ENCODE peak calls at places on chromosomes 11 and 22, in eight cellular contexts. Z, K, Y, L, N, Q, E and M are unnamed samples.

GRCh38 chr11:70703141-70704052 is 305.1 kb downstream of the CTTN start:
- DNase-seq in Z (no peak), K (no peak), Y (peak; percentile 9), L (no peak), N (no peak), Q (no peak), E (no peak), M (no peak)

GRCh38 chr11:85941380-85941973 is 86.3 kb downstream of the CCDC83 start:
- DNase-seq in Z (no peak), K (peak; percentile 69), Y (peak; percentile 56), L (peak; percentile 58), N (peak; percentile 47), Q (peak; percentile 71), E (no peak), M (peak; percentile 76)

GRCh38 chr11:78039919-78040671 is 17.0 kb upstream of the KCTD14 start:
- DNase-seq in Z (no peak), K (peak; percentile 93), Y (peak; percentile 67), L (no peak), N (peak; percentile 64), Q (peak; percentile 80), E (no peak), M (peak; percentile 76)

GRCh38 chr11:43327987-43328386 is 16.2 kb downstream of the API5 start:
- DNase-seq in Z (no peak), K (peak; percentile 61), Y (peak; percentile 27), L (no peak), N (no peak), Q (peak; percentile 97), E (no peak), M (no peak)

GRCh38 chr11:24738972-24739371 is 242.1 kb downstream of the LUZP2 start:
- DNase-seq in Z (no peak), K (no peak), Y (no peak), L (no peak), N (no peak), Q (no peak), E (no peak), M (peak; percentile 4)

GRCh38 chr22:37661160-37661924 is 2.8 kb downstream of the PDXP start:
- DNase-seq in Z (no peak), K (peak; percentile 62), Y (peak; percentile 90), L (no peak), N (no peak), Q (no peak), E (no peak), M (peak; percentile 47)

GRCh38 chr11:70525006-70525405 is 126.7 kb downstream of the CTTN start:
- DNase-seq in Z (no peak), K (no peak), Y (no peak), L (no peak), N (no peak), Q (no peak), E (no peak), M (no peak)

GRCh38 chr22:37827056-37827455 is 3.9 kb downstream of the GALR3 start:
- DNase-seq in Z (no peak), K (no peak), Y (no peak), L (no peak), N (no peak), Q (no peak), E (no peak), M (no peak)

GRCh38 chr11:11915625-11916024 is 73.9 kb downstream of the USP47 start:
- DNase-seq in Z (no peak), K (no peak), Y (no peak), L (no peak), N (no peak), Q (no peak), E (no peak), M (no peak)

GRCh38 chr11:115505165-115505564 is 950 bp upstream of the CADM1 start:
- DNase-seq in Z (no peak), K (no peak), Y (no peak), L (no peak), N (peak; percentile 7), Q (no peak), E (no peak), M (no peak)

GRCh38 chr22:32753591-32753990 is 47.9 kb upstream of the TIMP3 start:
- DNase-seq in Z (no peak), K (no peak), Y (no peak), L (no peak), N (no peak), Q (no peak), E (no peak), M (no peak)

GRCh38 chr11:15189646-15190365 is 75.1 kb downstream of the INSC start:
- DNase-seq in Z (no peak), K (no peak), Y (no peak), L (no peak), N (no peak), Q (no peak), E (no peak), M (no peak)

GRCh38 chr22:48313156-48313555 is 1514.5 kb downstream of the BRD1 start:
- DNase-seq in Z (no peak), K (no peak), Y (no peak), L (peak; percentile 39), N (no peak), Q (no peak), E (no peak), M (no peak)

GRCh38 chr22:43320943-43321900 is 21.9 kb downstream of the SCUBE1 start:
- DNase-seq in Z (no peak), K (peak; percentile 13), Y (no peak), L (no peak), N (no peak), Q (no peak), E (no peak), M (no peak)

GRCh38 chr11:3866206-3866605 is 10.7 kb downstream of the STIM1 start:
- DNase-seq in Z (no peak), K (peak; percentile 79), Y (peak; percentile 84), L (no peak), N (no peak), Q (no peak), E (no peak), M (peak; percentile 74)

GRCh38 chr22:31275576-31275975 is 16.7 kb downstream of the PIK3IP1 start:
- DNase-seq in Z (no peak), K (no peak), Y (no peak), L (no peak), N (no peak), Q (no peak), E (no peak), M (no peak)

GRCh38 chr22:41833369-41834004 is 582 bp downstream of the SREBF2 start:
- DNase-seq in Z (no peak), K (peak; percentile 55), Y (no peak), L (peak; percentile 63), N (no peak), Q (peak; percentile 43), E (no peak), M (peak; percentile 61)

GRCh38 chr11:131593301-131593700 is 222.9 kb downstream of the NTM start:
- DNase-seq in Z (no peak), K (no peak), Y (no peak), L (no peak), N (no peak), Q (no peak), E (no peak), M (no peak)

GRCh38 chr11:131592734-131593133 is 222.3 kb downstream of the NTM start:
- DNase-seq in Z (no peak), K (no peak), Y (no peak), L (no peak), N (no peak), Q (no peak), E (no peak), M (no peak)

GRCh38 chr11:131597875-131598274 is 227.5 kb downstream of the NTM start:
- DNase-seq in Z (no peak), K (no peak), Y (no peak), L (no peak), N (no peak), Q (no peak), E (no peak), M (no peak)

GRCh38 chr11:131598305-131598704 is 227.9 kb downstream of the NTM start:
- DNase-seq in Z (no peak), K (no peak), Y (no peak), L (no peak), N (no peak), Q (no peak), E (no peak), M (no peak)

DNA sequence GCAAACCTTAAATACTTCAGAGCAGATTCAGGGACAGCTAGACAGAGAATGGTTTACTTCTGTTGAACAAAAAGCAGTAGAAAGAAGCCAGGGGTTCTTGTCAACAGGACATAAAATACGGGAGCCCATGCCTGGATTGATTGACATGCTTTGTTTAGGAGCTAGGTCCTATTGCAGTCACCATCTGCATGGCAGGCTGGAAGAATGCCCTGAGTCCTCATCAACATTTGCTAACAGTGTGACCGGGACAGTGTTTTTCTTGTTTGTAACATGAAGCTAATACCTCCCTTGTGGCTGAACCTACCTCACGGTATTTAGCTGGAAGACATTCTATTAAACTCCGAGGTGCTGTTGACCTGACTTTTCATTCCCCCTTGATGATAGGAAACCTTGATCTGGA is 225.4 kb downstream of the NTM start:
- DNase-seq in Z (no peak), K (no peak), Y (no peak), L (no peak), N (no peak), Q (no peak), E (no peak), M (no peak)
- TF ChIP-seq MAX in Z (no peak), K (no peak), Y (no peak), L (no peak), N (no peak), Q (no peak), E (no peak), M (no peak)

GRCh38 chr11:72080326-72081183 is at the start of the genes LRRC51 and NUMA1:
- DNase-seq in Z (peak; percentile 100), K (peak; percentile 100), Y (peak; percentile 99), L (peak; percentile 98), N (peak; percentile 91), Q (peak; percentile 100), E (peak; percentile 99), M (peak; percentile 100)
- TF ChIP-seq POLR2A in Z (peak; percentile 40), K (peak; percentile 90), Y (peak; percentile 74), L (no peak), N (peak; percentile 54), Q (peak; percentile 17), E (peak; percentile 83), M (peak; percentile 88)

GRCh38 chr11:62057069-62057468 is 66.7 kb upstream of the INCENP start:
- DNase-seq in Z (no peak), K (no peak), Y (no peak), L (no peak), N (no peak), Q (no peak), E (no peak), M (no peak)

GRCh38 chr11:62054484-62055121 is 69.2 kb upstream of the INCENP start:
- DNase-seq in Z (peak; percentile 87), K (peak; percentile 81), Y (peak; percentile 78), L (no peak), N (peak; percentile 53), Q (peak; percentile 38), E (no peak), M (peak; percentile 69)

GRCh38 chr11:62050716-62051115 is 73.1 kb upstream of the INCENP start:
- DNase-seq in Z (no peak), K (no peak), Y (no peak), L (no peak), N (no peak), Q (no peak), E (no peak), M (no peak)

GRCh38 chr11:62055970-62056369 is 67.8 kb upstream of the INCENP start:
- DNase-seq in Z (no peak), K (no peak), Y (no peak), L (no peak), N (no peak), Q (no peak), E (no peak), M (no peak)

GRCh38 chr11:62054081-62054480 is 69.7 kb upstream of the INCENP start:
- DNase-seq in Z (no peak), K (no peak), Y (no peak), L (no peak), N (no peak), Q (no peak), E (no peak), M (no peak)
- TF ChIP-seq MAX in Z (no peak), K (no peak), Y (no peak), L (no peak), N (no peak), Q (no peak), E (no peak), M (no peak)

GRCh38 chr11:104164028-104164520 is at the start of gene PDGFD:
- DNase-seq in Z (no peak), K (peak; percentile 6), Y (peak; percentile 54), L (peak; percentile 85), N (peak; percentile 47), Q (peak; percentile 89), E (no peak), M (peak; percentile 8)
- TF ChIP-seq POLR2A in Z (no peak), K (no peak), Y (no peak), L (peak; percentile 67), N (peak; percentile 20), Q (no peak), E (no peak), M (no peak)